ENCODE peak calls at places on chromosomes 16 and 17, in four cellular contexts. One of them, this sample, is unnamed.
A peak's percentile ranks its signal among the peaks of the same experiment; 100 is the strongest.

GRCh38 chr17:74282587-74283370 is 8.7 kb downstream of the DNAI2 start:
- DNase-seq in GM12878: peak; percentile 69
- DNase-seq in K562: peak; percentile 62
- DNase-seq in HepG2: peak; percentile 45
- DNase-seq in this sample: no peak

GRCh38 chr16:30953511-30954124 is 3.9 kb upstream of the SETD1A start:
- DNase-seq in GM12878: no peak
- DNase-seq in K562: no peak
- DNase-seq in HepG2: peak; percentile 88
- DNase-seq in this sample: peak; percentile 81

GRCh38 chr17:66855204-66855603 is 20.3 kb downstream of the CACNG5 start:
- DNase-seq in GM12878: no peak
- DNase-seq in K562: peak; percentile 76
- DNase-seq in HepG2: no peak
- DNase-seq in this sample: peak; percentile 37

GRCh38 chr17:18219016-18219415 is 6.4 kb upstream of the LLGL1 start:
- DNase-seq in GM12878: no peak
- DNase-seq in K562: no peak
- DNase-seq in HepG2: no peak
- DNase-seq in this sample: no peak

GRCh38 chr16:3012828-3013420 is at the start of gene CLDN9:
- DNase-seq in GM12878: no peak
- DNase-seq in K562: no peak
- DNase-seq in HepG2: no peak
- DNase-seq in this sample: no peak

GRCh38 chr16:13036600-13036999 is 135.2 kb downstream of the SHISA9 start:
- DNase-seq in GM12878: no peak
- DNase-seq in K562: peak; percentile 37
- DNase-seq in HepG2: peak; percentile 43
- DNase-seq in this sample: no peak

GRCh38 chr17:7857724-7858486 is at the start of gene CYB5D1:
- DNase-seq in GM12878: no peak
- DNase-seq in K562: peak; percentile 60
- DNase-seq in HepG2: peak; percentile 90
- DNase-seq in this sample: peak; percentile 64

GRCh38 chr17:34584805-34585416 is 5.5 kb downstream of the TMEM132E start:
- DNase-seq in GM12878: no peak
- DNase-seq in K562: no peak
- DNase-seq in HepG2: no peak
- DNase-seq in this sample: no peak

GRCh38 chr16:11183035-11183812 is 72.8 kb downstream of the SOCS1 start:
- DNase-seq in GM12878: peak; percentile 81
- DNase-seq in K562: peak; percentile 28
- DNase-seq in HepG2: no peak
- DNase-seq in this sample: no peak

GRCh38 chr17:14211246-14211645 is 25.4 kb downstream of the CDRT15 start:
- DNase-seq in GM12878: no peak
- DNase-seq in K562: no peak
- DNase-seq in HepG2: no peak
- DNase-seq in this sample: no peak

GRCh38 chr17:69188796-69189195 is 39.8 kb downstream of the ABCA10 start:
- DNase-seq in GM12878: no peak
- DNase-seq in K562: no peak
- DNase-seq in HepG2: no peak
- DNase-seq in this sample: no peak

GRCh38 chr17:69188064-69188463 is 40.6 kb downstream of the ABCA10 start:
- DNase-seq in GM12878: no peak
- DNase-seq in K562: no peak
- DNase-seq in HepG2: no peak
- DNase-seq in this sample: no peak

GRCh38 chr17:69187294-69187693 is 41.3 kb downstream of the ABCA10 start:
- DNase-seq in GM12878: no peak
- DNase-seq in K562: no peak
- DNase-seq in HepG2: no peak
- DNase-seq in this sample: no peak

GRCh38 chr17:69198238-69198637 is 30.4 kb downstream of the ABCA10 start:
- DNase-seq in GM12878: no peak
- DNase-seq in K562: no peak
- DNase-seq in HepG2: no peak
- DNase-seq in this sample: no peak

DNA sequence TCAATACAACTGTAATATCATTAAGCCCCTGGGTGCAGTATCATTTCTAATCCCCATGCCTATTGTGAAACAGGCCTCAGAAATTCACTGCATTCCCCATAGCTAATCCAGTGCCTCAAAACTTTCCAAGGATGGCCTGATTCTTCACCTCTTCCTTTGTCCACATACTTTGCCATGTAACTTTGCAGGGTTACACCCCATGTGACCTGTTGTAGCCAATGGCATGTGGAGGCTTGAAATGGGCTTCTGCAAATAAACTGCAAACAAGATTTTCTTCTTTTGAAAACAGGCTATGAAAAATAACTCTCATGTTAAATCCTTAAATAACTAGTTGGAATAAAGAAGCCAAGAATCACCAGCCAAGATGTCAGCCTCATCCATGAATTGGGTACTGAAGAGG is 35.9 kb downstream of the ABCA10 start:
- DNase-seq in GM12878: no peak
- DNase-seq in K562: no peak
- DNase-seq in HepG2: no peak
- DNase-seq in this sample: no peak
- TF ChIP-seq FOXK2 in GM12878: no peak
- TF ChIP-seq FOXK2 in K562: no peak
- TF ChIP-seq FOXK2 in HepG2: no peak
- TF ChIP-seq FOXK2 in this sample: no peak

DNA sequence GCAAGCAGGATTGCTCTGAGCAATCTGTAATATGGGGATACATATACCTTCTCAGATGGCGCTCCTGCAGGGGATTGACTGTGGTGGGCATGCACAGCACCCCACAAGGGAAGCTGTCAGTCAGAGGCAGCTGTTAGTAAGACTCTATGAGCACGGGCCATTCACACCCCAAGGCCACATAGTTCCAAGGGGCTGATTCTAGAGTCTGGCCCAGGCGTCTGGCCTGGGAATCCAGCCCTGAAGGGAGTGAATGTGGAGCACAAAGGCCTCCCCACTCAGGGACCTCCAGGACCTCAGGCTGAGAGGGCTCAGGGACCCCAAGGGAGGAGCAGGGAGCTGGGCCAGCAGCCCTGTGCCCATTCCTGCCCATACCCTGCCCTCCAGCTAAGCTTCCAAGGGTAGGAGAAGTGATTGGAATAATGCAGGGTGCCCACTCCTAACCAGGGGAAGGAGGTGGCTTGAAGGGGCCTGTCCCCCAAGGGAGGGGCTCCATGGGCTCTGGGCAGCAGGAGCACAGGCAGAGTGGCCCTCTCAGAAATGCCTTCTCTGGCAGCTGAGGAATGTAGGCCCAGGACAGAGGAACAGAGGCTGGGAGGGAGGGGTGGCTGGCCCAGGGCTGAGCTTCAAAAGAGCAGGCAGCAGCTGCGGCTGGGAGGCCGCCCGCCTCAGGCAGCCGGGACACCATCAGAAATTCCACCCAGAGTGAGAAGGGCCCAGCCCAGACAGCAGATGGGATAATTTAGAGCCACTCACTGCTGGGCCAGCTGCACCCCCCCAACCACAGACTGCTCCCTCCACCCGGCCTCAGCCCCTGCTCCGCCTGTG is 48.9 kb upstream of the MRPS23 start:
- DNase-seq in GM12878: no peak
- DNase-seq in K562: no peak
- DNase-seq in HepG2: peak; percentile 72
- DNase-seq in this sample: no peak
- TF ChIP-seq FOXK2 in GM12878: no peak
- TF ChIP-seq FOXK2 in K562: no peak
- TF ChIP-seq FOXK2 in HepG2: no peak
- TF ChIP-seq FOXK2 in this sample: no peak

GRCh38 chr17:61478790-61479492 is 26.7 kb downstream of the TBX4 start:
- DNase-seq in GM12878: no peak
- DNase-seq in K562: peak; percentile 30
- DNase-seq in HepG2: no peak
- DNase-seq in this sample: no peak

GRCh38 chr17:61478026-61478789 is 26.0 kb downstream of the TBX4 start:
- DNase-seq in GM12878: no peak
- DNase-seq in K562: no peak
- DNase-seq in HepG2: no peak
- DNase-seq in this sample: no peak

GRCh38 chr17:61481421-61481820 is 29.2 kb downstream of the TBX4 start:
- DNase-seq in GM12878: no peak
- DNase-seq in K562: no peak
- DNase-seq in HepG2: no peak
- DNase-seq in this sample: no peak

GRCh38 chr17:61480414-61480807 is 28.2 kb downstream of the TBX4 start:
- DNase-seq in GM12878: no peak
- DNase-seq in K562: no peak
- DNase-seq in HepG2: no peak
- DNase-seq in this sample: no peak

GRCh38 chr17:61479493-61480413 is 27.5 kb downstream of the TBX4 start:
- DNase-seq in GM12878: no peak
- DNase-seq in K562: no peak
- DNase-seq in HepG2: no peak
- DNase-seq in this sample: no peak
- TF ChIP-seq FOXK2 in GM12878: no peak
- TF ChIP-seq FOXK2 in K562: no peak
- TF ChIP-seq FOXK2 in HepG2: no peak
- TF ChIP-seq FOXK2 in this sample: no peak

GRCh38 chr16:23949630-23950290 is 114.0 kb downstream of the PRKCB start:
- DNase-seq in GM12878: peak; percentile 28
- DNase-seq in K562: no peak
- DNase-seq in HepG2: no peak
- DNase-seq in this sample: no peak
- TF ChIP-seq FOXK2 in GM12878: no peak
- TF ChIP-seq FOXK2 in K562: no peak
- TF ChIP-seq FOXK2 in HepG2: no peak
- TF ChIP-seq FOXK2 in this sample: no peak

GRCh38 chr17:81019563-81020442 is 15.1 kb upstream of the BAIAP2 start:
- DNase-seq in GM12878: no peak
- DNase-seq in K562: peak; percentile 52
- DNase-seq in HepG2: no peak
- DNase-seq in this sample: no peak

GRCh38 chr17:81020767-81021497 is 14.0 kb upstream of the BAIAP2 start:
- DNase-seq in GM12878: no peak
- DNase-seq in K562: peak; percentile 65
- DNase-seq in HepG2: no peak
- DNase-seq in this sample: no peak

GRCh38 chr17:81016575-81016974 is 18.4 kb upstream of the BAIAP2 start:
- DNase-seq in GM12878: no peak
- DNase-seq in K562: no peak
- DNase-seq in HepG2: no peak
- DNase-seq in this sample: no peak

GRCh38 chr17:81020443-81020766 is 14.5 kb upstream of the BAIAP2 start:
- DNase-seq in GM12878: no peak
- DNase-seq in K562: no peak
- DNase-seq in HepG2: no peak
- DNase-seq in this sample: no peak

DNA sequence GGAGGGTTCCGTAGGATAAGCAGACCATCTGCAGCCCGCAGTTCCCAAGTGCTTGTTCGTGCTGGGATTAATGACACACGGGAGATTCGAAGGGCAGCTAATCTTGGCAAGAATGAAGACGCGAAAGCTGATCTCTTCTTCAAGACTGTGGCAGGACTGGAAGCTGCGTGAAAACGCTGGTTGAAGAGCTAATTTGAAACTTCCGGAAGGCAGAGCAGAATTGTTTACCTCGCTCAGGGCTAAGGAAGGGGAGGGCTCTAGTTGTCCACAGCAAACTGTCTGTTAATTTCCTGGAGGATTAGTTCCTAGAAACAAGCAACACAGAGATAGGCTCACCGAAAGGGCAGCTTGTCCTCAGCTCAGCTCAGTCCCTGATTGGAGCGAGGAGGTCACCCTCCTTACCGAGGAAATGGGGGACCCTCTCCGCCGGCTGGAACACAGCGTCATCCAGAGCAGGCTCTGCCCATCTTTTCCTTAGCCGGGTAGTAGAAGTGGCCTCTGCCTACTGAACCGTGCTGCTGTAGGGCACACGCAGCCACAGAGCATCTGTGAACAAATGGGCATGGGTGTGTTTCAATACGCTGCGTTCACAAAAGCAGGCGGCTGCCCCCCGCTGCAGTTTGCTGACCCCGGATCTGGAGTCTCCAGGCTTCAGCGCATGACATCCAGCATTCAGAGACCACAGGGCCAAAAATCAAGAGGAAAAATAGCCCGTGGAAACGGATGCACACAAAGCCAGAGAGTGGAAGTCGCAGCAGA is 16.7 kb upstream of the BAIAP2 start:
- DNase-seq in GM12878: peak; percentile 4
- DNase-seq in K562: peak; percentile 60
- DNase-seq in HepG2: no peak
- DNase-seq in this sample: no peak
- TF ChIP-seq FOXK2 in GM12878: no peak
- TF ChIP-seq FOXK2 in K562: peak; percentile 94
- TF ChIP-seq FOXK2 in HepG2: no peak
- TF ChIP-seq FOXK2 in this sample: no peak

GRCh38 chr17:4591529-4591928 is 7.2 kb downstream of the SMTNL2 start:
- DNase-seq in GM12878: no peak
- DNase-seq in K562: no peak
- DNase-seq in HepG2: no peak
- DNase-seq in this sample: no peak
- TF ChIP-seq FOXK2 in GM12878: no peak
- TF ChIP-seq FOXK2 in K562: no peak
- TF ChIP-seq FOXK2 in HepG2: no peak
- TF ChIP-seq FOXK2 in this sample: no peak

DNA sequence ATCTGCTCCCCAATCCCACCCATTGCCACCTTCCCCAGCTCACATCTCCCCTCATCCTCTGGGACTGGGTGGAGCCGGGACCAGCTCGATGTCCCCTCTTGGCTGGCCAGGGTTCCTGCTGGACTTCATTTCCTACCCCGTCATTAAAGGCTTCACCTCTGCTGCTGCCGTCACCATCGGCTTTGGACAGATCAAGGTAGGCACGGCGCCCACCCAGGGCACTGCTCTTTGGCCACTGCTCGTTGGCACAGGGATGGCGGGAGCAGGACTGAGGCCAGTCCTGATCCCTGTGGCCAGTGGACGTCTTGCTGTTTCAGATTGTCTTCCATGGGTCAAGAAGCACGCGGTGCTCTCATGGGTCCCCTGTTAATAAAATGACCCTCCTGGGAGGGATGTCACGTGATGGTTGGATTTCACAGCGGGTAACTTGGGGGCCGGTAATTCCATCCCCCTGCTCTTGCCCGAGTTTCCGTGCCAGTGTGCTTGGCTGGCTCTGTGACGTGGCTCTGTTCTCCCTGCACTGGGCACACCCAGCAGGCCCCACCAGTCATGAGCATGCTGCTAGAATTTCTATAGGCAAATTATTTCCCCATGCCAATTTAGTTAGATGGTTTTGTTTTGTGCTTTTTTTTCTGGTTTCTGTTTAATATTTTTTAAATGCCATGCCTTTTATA is 3.1 kb downstream of the SLC26A11 start:
- DNase-seq in GM12878: no peak
- DNase-seq in K562: no peak
- DNase-seq in HepG2: no peak
- DNase-seq in this sample: no peak
- TF ChIP-seq FOXK2 in GM12878: no peak
- TF ChIP-seq FOXK2 in K562: no peak
- TF ChIP-seq FOXK2 in HepG2: no peak
- TF ChIP-seq FOXK2 in this sample: no peak

GRCh38 chr17:15351925-15352324 is 10.5 kb upstream of the TEKT3 start:
- DNase-seq in GM12878: no peak
- DNase-seq in K562: no peak
- DNase-seq in HepG2: no peak
- DNase-seq in this sample: no peak
- TF ChIP-seq FOXK2 in GM12878: no peak
- TF ChIP-seq FOXK2 in K562: no peak
- TF ChIP-seq FOXK2 in HepG2: no peak
- TF ChIP-seq FOXK2 in this sample: no peak

This sample was measured in HEK293T.